ENCODE peak calls at places on chromosome 10, in nine cellular contexts. One of them, this sample, is unnamed.

GRCh38 chr10:24957624-24958435 is 5.4 kb upstream of the PRTFDC1 start:
- DNase-seq in HT1080: peak
- DNase-seq in naive thymus-derived CD8-positive, alpha-beta T cell: no peak
- DNase-seq in LoVo: peak
- DNase-seq in OCI-LY7: no peak
- DNase-seq in dorsolateral prefrontal cortex: no peak
- DNase-seq in fibroblast of the conjunctiva: peak
- DNase-seq in NCI-H2081: no peak
- DNase-seq in activated T-helper 1 cell treated with anti-CD3 and anti-CD28 coated beads, Interleukin-2, amount 50 U/mL, for 16 hours: no peak
- DNase-seq in this sample: no peak

GRCh38 chr10:95229724-95230627 is 35.9 kb downstream of the ACSM6 start:
- DNase-seq in activated T-helper 1 cell treated with anti-CD3 and anti-CD28 coated beads, Interleukin-2, amount 50 U/mL, for 16 hours: no peak
- DNase-seq in naive thymus-derived CD8-positive, alpha-beta T cell: no peak
- DNase-seq in HT1080: peak
- DNase-seq in dorsolateral prefrontal cortex: no peak
- DNase-seq in OCI-LY7: no peak
- DNase-seq in fibroblast of the conjunctiva: peak
- DNase-seq in LoVo: peak
- DNase-seq in NCI-H2081: no peak
- DNase-seq in this sample: no peak

GRCh38 chr10:6162589-6163356 is 40.0 kb upstream of the PFKFB3 start:
- DNase-seq in HT1080: no peak
- DNase-seq in dorsolateral prefrontal cortex: no peak
- DNase-seq in OCI-LY7: no peak
- DNase-seq in naive thymus-derived CD8-positive, alpha-beta T cell: no peak
- DNase-seq in fibroblast of the conjunctiva: no peak
- DNase-seq in LoVo: no peak
- DNase-seq in NCI-H2081: no peak
- DNase-seq in activated T-helper 1 cell treated with anti-CD3 and anti-CD28 coated beads, Interleukin-2, amount 50 U/mL, for 16 hours: no peak
- DNase-seq in this sample: no peak

GRCh38 chr10:100519321-100520051 is at the start of gene SEC31B:
- DNase-seq in OCI-LY7: no peak
- DNase-seq in fibroblast of the conjunctiva: no peak
- DNase-seq in naive thymus-derived CD8-positive, alpha-beta T cell: no peak
- DNase-seq in HT1080: no peak
- DNase-seq in activated T-helper 1 cell treated with anti-CD3 and anti-CD28 coated beads, Interleukin-2, amount 50 U/mL, for 16 hours: no peak
- DNase-seq in dorsolateral prefrontal cortex: peak
- DNase-seq in NCI-H2081: no peak
- DNase-seq in LoVo: no peak
- DNase-seq in this sample: no peak

GRCh38 chr10:126736737-126737136 is 66.2 kb upstream of the C10orf90 start:
- DNase-seq in OCI-LY7: no peak
- DNase-seq in NCI-H2081: no peak
- DNase-seq in dorsolateral prefrontal cortex: no peak
- DNase-seq in fibroblast of the conjunctiva: no peak
- DNase-seq in LoVo: no peak
- DNase-seq in HT1080: peak
- DNase-seq in activated T-helper 1 cell treated with anti-CD3 and anti-CD28 coated beads, Interleukin-2, amount 50 U/mL, for 16 hours: no peak
- DNase-seq in naive thymus-derived CD8-positive, alpha-beta T cell: no peak
- DNase-seq in this sample: no peak

GRCh38 chr10:114301951-114302710 is 63.1 kb downstream of the VWA2 start:
- DNase-seq in NCI-H2081: no peak
- DNase-seq in naive thymus-derived CD8-positive, alpha-beta T cell: no peak
- DNase-seq in LoVo: no peak
- DNase-seq in OCI-LY7: no peak
- DNase-seq in fibroblast of the conjunctiva: no peak
- DNase-seq in HT1080: no peak
- DNase-seq in dorsolateral prefrontal cortex: no peak
- DNase-seq in activated T-helper 1 cell treated with anti-CD3 and anti-CD28 coated beads, Interleukin-2, amount 50 U/mL, for 16 hours: no peak
- DNase-seq in this sample: no peak

GRCh38 chr10:18312385-18313145 is 172.3 kb downstream of the CACNB2 start:
- DNase-seq in naive thymus-derived CD8-positive, alpha-beta T cell: no peak
- DNase-seq in LoVo: peak
- DNase-seq in NCI-H2081: peak
- DNase-seq in HT1080: peak
- DNase-seq in activated T-helper 1 cell treated with anti-CD3 and anti-CD28 coated beads, Interleukin-2, amount 50 U/mL, for 16 hours: no peak
- DNase-seq in OCI-LY7: peak
- DNase-seq in dorsolateral prefrontal cortex: no peak
- DNase-seq in fibroblast of the conjunctiva: peak
- DNase-seq in this sample: no peak

GRCh38 chr10:72379776-72380175 is 25.1 kb upstream of the DNAJB12 start:
- DNase-seq in naive thymus-derived CD8-positive, alpha-beta T cell: no peak
- DNase-seq in OCI-LY7: no peak
- DNase-seq in LoVo: no peak
- DNase-seq in fibroblast of the conjunctiva: no peak
- DNase-seq in HT1080: peak
- DNase-seq in dorsolateral prefrontal cortex: no peak
- DNase-seq in activated T-helper 1 cell treated with anti-CD3 and anti-CD28 coated beads, Interleukin-2, amount 50 U/mL, for 16 hours: no peak
- DNase-seq in NCI-H2081: no peak
- DNase-seq in this sample: no peak

GRCh38 chr10:34766256-34766580 is 48.9 kb downstream of the PARD3 start:
- DNase-seq in OCI-LY7: no peak
- DNase-seq in activated T-helper 1 cell treated with anti-CD3 and anti-CD28 coated beads, Interleukin-2, amount 50 U/mL, for 16 hours: no peak
- DNase-seq in naive thymus-derived CD8-positive, alpha-beta T cell: no peak
- DNase-seq in dorsolateral prefrontal cortex: no peak
- DNase-seq in NCI-H2081: no peak
- DNase-seq in LoVo: no peak
- DNase-seq in fibroblast of the conjunctiva: no peak
- DNase-seq in HT1080: no peak
- DNase-seq in this sample: no peak